ENCODE peak calls at places on chromosomes 5 and 9, in seven cellular contexts. L is foreskin fibroblast, R is fibroblast of villous mesenchyme, Q is small intestine, W is retina, K is dorsolateral prefrontal cortex, P is NCI-H1694. S is an unnamed sample.

GRCh38 chr5:84433461-84433860 is 48.8 kb upstream of the EDIL3 start:
- DNase-seq in W (no peak), Q (no peak), R (peak), K (no peak), L (peak), P (no peak), S (no peak)

GRCh38 chr9:125406812-125407087 is 145.1 kb downstream of the GAPVD1 start:
- DNase-seq in P (no peak), Q (no peak), L (no peak), R (no peak), K (no peak), W (no peak), S (no peak)

GRCh38 chr9:98550206-98550820 is 158.4 kb downstream of the GABBR2 start:
- DNase-seq in L (no peak), W (no peak), Q (no peak), K (no peak), R (no peak), P (no peak), S (no peak)

GRCh38 chr9:5628530-5629311 is at the start of gene RIC1:
- DNase-seq in K (peak), R (peak), Q (peak), P (peak), W (peak), L (peak), S (peak)

GRCh38 chr5:125316386-125316785 is 569.9 kb upstream of the ZNF608 start:
- DNase-seq in Q (no peak), R (peak), L (peak), W (no peak), K (no peak), P (no peak), S (no peak)

GRCh38 chr5:178116406-178116885 is 3.1 kb downstream of the N4BP3 start:
- DNase-seq in W (peak), Q (no peak), L (no peak), K (no peak), R (no peak), P (no peak), S (no peak)

GRCh38 chr5:179415291-179416060 is 70.2 kb upstream of the ADAMTS2 start:
- DNase-seq in K (no peak), Q (no peak), L (no peak), W (no peak), R (no peak), P (no peak), S (no peak)

GRCh38 chr5:161258438-161258837 is 288.1 kb downstream of the GABRB2 start:
- DNase-seq in L (no peak), Q (no peak), K (no peak), R (no peak), W (no peak), P (no peak), S (no peak)

GRCh38 chr5:174837919-174838902 is 113.8 kb downstream of the MSX2 start:
- DNase-seq in K (no peak), W (no peak), Q (peak), L (peak), R (peak), P (peak), S (peak)

GRCh38 chr5:1203968-1204692 is 2.7 kb downstream of the SLC6A19 start:
- DNase-seq in R (no peak), P (no peak), L (no peak), Q (no peak), W (no peak), K (peak), S (no peak)

GRCh38 chr9:99752710-99753109 is 69.0 kb upstream of the NR4A3 start:
- DNase-seq in Q (no peak), P (no peak), R (peak), L (peak), W (no peak), K (no peak), S (no peak)

GRCh38 chr9:127973169-127974001 is 7.4 kb downstream of the EEIG1 start:
- DNase-seq in P (no peak), R (no peak), W (no peak), Q (peak), L (no peak), K (no peak), S (peak)

GRCh38 chr9:79662553-79662956 is 90.8 kb downstream of the TLE4 start:
- DNase-seq in L (peak), P (no peak), R (peak), K (no peak), Q (no peak), W (peak), S (peak)

GRCh38 chr9:110048976-110049698 is 158.8 kb downstream of the C9orf152 start:
- DNase-seq in K (no peak), L (peak), Q (no peak), R (peak), W (peak), P (no peak), S (peak)

GRCh38 chr5:21895766-21896165 is 957.4 kb downstream of the CDH12 start:
- DNase-seq in W (no peak), L (no peak), Q (no peak), R (no peak), P (no peak), K (no peak), S (peak)

GRCh38 chr9:133515615-133516255 is 9.0 kb downstream of the MYMK start:
- DNase-seq in P (no peak), L (no peak), W (no peak), Q (no peak), K (no peak), R (no peak), S (no peak)

GRCh38 chr9:93295031-93295430 is 111.1 kb downstream of the WNK2 start:
- DNase-seq in L (no peak), K (peak), R (peak), P (no peak), W (no peak), Q (peak), S (no peak)

GRCh38 chr5:143229896-143230675 is 173.4 kb downstream of the NR3C1 start:
- DNase-seq in W (peak), Q (no peak), R (peak), P (peak), K (peak), L (peak), S (no peak)

GRCh38 chr5:109863752-109864151 is 174.0 kb downstream of the MAN2A1 start:
- DNase-seq in K (no peak), Q (no peak), P (no peak), R (peak), W (no peak), L (peak), S (no peak)

GRCh38 chr5:60763061-60763460 is 63.1 kb upstream of the DEPDC1B start:
- DNase-seq in K (no peak), P (no peak), W (no peak), Q (no peak), R (no peak), L (no peak), S (no peak)

GRCh38 chr9:16030513-16031185 is 477.8 kb downstream of the CCDC171 start:
- DNase-seq in P (no peak), L (peak), W (no peak), K (no peak), Q (no peak), R (peak), S (no peak)

GRCh38 chr9:69197687-69198086 is 23.6 kb downstream of the TJP2 start:
- DNase-seq in K (no peak), P (no peak), R (no peak), W (no peak), Q (no peak), L (no peak), S (no peak)

GRCh38 chr9:36163049-36163839 is 5.9 kb upstream of the CCIN start:
- DNase-seq in W (peak), P (no peak), K (peak), R (peak), Q (no peak), L (peak), S (peak)

S was measured in NCI-H524.